ENCODE peak calls at places on chromosomes 1 and 21, in six cellular contexts. C is gastrocnemius medialis, S is breast epithelium, W is uterus, B is heart left ventricle, O is sigmoid colon. X is an unnamed sample. For H3K4me1, the result is how much of the 10 kb centered on the place peaks cover.

GRCh38 chr1:245241506-245242130 is 86.8 kb downstream of the KIF26B start:
- DNase-seq in C (no peak), S (no peak), W (no peak), B (no peak), O (no peak), X (no peak)

GRCh38 chr1:107925565-107925964 is 39.4 kb downstream of the VAV3 start:
- DNase-seq in C (no peak), S (no peak), W (no peak), B (no peak), O (no peak), X (no peak)

GRCh38 chr1:57013522-57013921 is 47.7 kb upstream of the C8B start:
- DNase-seq in C (no peak), S (no peak), W (no peak), B (no peak), O (no peak), X (no peak)

GRCh38 chr1:7582439-7582972 is 188.6 kb upstream of the VAMP3 start:
- DNase-seq in C (no peak), S (no peak), W (no peak), B (peak), O (peak), X (no peak)

GRCh38 chr1:66295821-66296220 is 238.1 kb upstream of the SGIP1 start:
- DNase-seq in C (no peak), S (no peak), W (no peak), B (no peak), O (no peak), X (no peak)

GRCh38 chr1:28553229-28553930 is 495 bp downstream of the TRNAU1AP start:
- DNase-seq in C (no peak), S (peak), W (peak), B (peak), O (peak), X (peak)

GRCh38 chr1:204288061-204288588 is 71.6 kb downstream of the PLEKHA6 start:
- DNase-seq in C (no peak), S (peak), W (peak), B (peak), O (peak), X (peak)

GRCh38 chr1:208595236-208595635 is 351.1 kb upstream of the PLXNA2 start:
- DNase-seq in C (no peak), S (no peak), W (no peak), B (no peak), O (no peak), X (no peak)

GRCh38 chr1:109304221-109304915 is 2.4 kb downstream of the MYBPHL start:
- DNase-seq in C (no peak), S (no peak), W (no peak), B (no peak), O (no peak), X (no peak)

GRCh38 chr1:56986397-56986796 is 20.6 kb upstream of the C8B start:
- DNase-seq in C (no peak), S (no peak), W (no peak), B (no peak), O (no peak), X (no peak)

GRCh38 chr21:14773777-14774345 is 227.7 kb upstream of the SAMSN1 start:
- DNase-seq in C (peak), S (no peak), W (peak), B (peak), O (peak), X (peak)

GRCh38 chr1:22829001-22829989 is 118.7 kb downstream of the EPHB2 start:
- DNase-seq in C (no peak), S (no peak), W (no peak), B (no peak), O (no peak), X (peak)

GRCh38 chr1:22830747-22831340 is 120.2 kb downstream of the EPHB2 start:
- DNase-seq in C (no peak), S (no peak), W (no peak), B (no peak), O (no peak), X (no peak)

GRCh38 chr1:22828151-22828817 is 117.6 kb downstream of the EPHB2 start:
- DNase-seq in C (no peak), S (no peak), W (no peak), B (no peak), O (no peak), X (no peak)

GRCh38 chr1:22831729-22832413 is 121.2 kb downstream of the EPHB2 start:
- DNase-seq in C (no peak), S (peak), W (no peak), B (no peak), O (no peak), X (no peak)

GRCh38 chr1:22830131-22830566 is 119.5 kb downstream of the EPHB2 start:
- DNase-seq in C (no peak), S (no peak), W (no peak), B (no peak), O (no peak), X (peak)
- H3K4me1 ChIP-seq in C (under half), S (under half), W (under half), B (under half), O (under half), X (half or more)

GRCh38 chr1:5164155-5164554 is 509.7 kb downstream of the AJAP1 start:
- DNase-seq in C (no peak), S (no peak), W (no peak), B (no peak), O (no peak), X (no peak)
- TF ChIP-seq POLR2A in C (no peak), S (no peak), W (no peak), B (no peak), O (no peak), X (no peak)

DNA sequence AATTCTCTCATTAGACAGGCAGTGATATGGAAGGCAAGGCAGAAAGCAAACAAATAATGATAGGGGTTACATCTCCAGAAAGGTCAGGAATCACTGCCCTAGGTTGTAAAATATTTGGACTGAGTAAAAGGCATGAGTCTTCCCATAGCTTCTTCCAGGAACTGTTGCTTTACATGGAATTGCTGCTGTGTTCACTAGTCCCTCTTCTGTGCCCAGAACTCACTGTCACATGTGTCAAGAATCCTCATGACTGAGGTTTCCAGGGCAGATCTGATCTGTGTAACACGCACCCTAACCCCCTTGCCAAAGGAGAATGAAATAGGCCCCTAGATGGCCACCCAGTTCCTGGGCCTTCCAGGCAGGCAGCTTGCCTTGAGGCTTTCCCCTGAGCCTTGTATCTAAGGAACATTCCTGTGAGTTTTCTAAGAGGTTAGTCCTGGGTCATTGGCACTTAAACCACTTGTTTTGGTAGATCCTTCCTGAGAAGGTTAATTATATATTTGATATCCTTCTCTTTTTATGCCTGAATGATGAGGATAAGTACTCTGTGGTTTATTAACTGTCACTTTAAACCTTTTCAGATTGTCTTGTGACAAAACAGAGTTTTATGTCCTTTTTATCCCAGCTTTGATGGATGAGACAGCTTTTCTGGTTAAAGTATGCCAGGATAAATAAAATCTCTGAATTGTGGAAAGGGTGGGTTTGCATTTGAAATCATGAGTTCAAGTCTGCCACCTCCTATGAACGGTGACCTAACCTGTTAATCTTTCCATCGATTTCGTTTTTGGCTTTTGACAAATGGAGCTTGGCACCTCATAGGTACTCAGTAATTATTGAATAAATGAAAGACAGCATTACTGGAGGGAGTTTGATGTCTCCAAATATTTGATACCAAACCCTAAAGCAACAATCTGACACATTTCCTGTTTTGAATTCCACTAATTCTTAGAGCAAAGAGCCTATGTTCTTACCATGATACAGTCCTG is 163.3 kb downstream of the DHRS3 start:
- DNase-seq in C (peak), S (peak), W (peak), B (no peak), O (peak), X (peak)
- H3K4me1 ChIP-seq in C (half or more), S (under half), W (under half), B (under half), O (under half), X (half or more)

GRCh38 chr1:220786337-220787068 is at the start of gene MTARC1:
- DNase-seq in C (peak), S (no peak), W (peak), B (peak), O (peak), X (peak)
- TF ChIP-seq POLR2A in C (peak), S (no peak), W (no peak), B (no peak), O (no peak), X (peak)

GRCh38 chr1:243642936-243643335 is 207.1 kb downstream of the AKT3 start:
- DNase-seq in C (no peak), S (no peak), W (no peak), B (no peak), O (no peak), X (no peak)
- H3K4me1 ChIP-seq in C (under half), S (under half), W (under half), B (under half), O (under half), X (under half)

GRCh38 chr1:151130837-151131586 is 15.4 kb downstream of the SEMA6C start:
- DNase-seq in C (peak), S (peak), W (peak), B (peak), O (peak), X (peak)
- TF ChIP-seq POLR2A in C (peak), S (peak), W (peak), B (no peak), O (peak), X (no peak)

X was measured in thyroid gland.